ENCODE peak calls at places on chromosomes 5 and 9, in four cellular contexts. Q is astrocyte; L is A549; E is CD8-positive, alpha-beta T cell. R is an unnamed sample.
A peak's percentile ranks its signal among the peaks of the same experiment; 100 is the strongest.

GRCh38 chr5:113274836-113275414 is 159.9 kb downstream of the TSSK1B start:
- DNase-seq in Q (no peak), L (no peak), E (no peak), R (no peak)

GRCh38 chr9:126724226-126724625 is 80.6 kb upstream of the ZBTB43 start:
- DNase-seq in Q (no peak), L (no peak), E (no peak), R (no peak)

GRCh38 chr5:173472784-173473278 is 143.6 kb downstream of the BOD1 start:
- DNase-seq in Q (peak; percentile 49), L (no peak), E (no peak), R (no peak)

GRCh38 chr5:180599981-180600553 is 8.8 kb upstream of the SCGB3A1 start:
- DNase-seq in Q (no peak), L (no peak), E (no peak), R (no peak)

GRCh38 chr9:33311953-33312352 is 21.6 kb downstream of the NFX1 start:
- DNase-seq in Q (peak; percentile 12), L (no peak), E (no peak), R (peak; percentile 15)

GRCh38 chr5:74640450-74641013 is at the start of gene ENC1:
- DNase-seq in Q (peak; percentile 87), L (peak; percentile 48), E (peak; percentile 65), R (peak; percentile 86)

GRCh38 chr9:136024696-136025316 is 63.6 kb upstream of the UBAC1 start:
- DNase-seq in Q (no peak), L (no peak), E (no peak), R (no peak)

GRCh38 chr5:132434391-132434790 is 56.2 kb downstream of the IRF1 start:
- DNase-seq in Q (no peak), L (no peak), E (no peak), R (no peak)

GRCh38 chr5:127586371-127586770 is 62.5 kb upstream of the CTXN3 start:
- DNase-seq in Q (peak; percentile 14), L (no peak), E (no peak), R (peak; percentile 27)

GRCh38 chr9:110189001-110189400 is 19.0 kb downstream of the C9orf152 start:
- DNase-seq in Q (no peak), L (no peak), E (no peak), R (no peak)

GRCh38 chr9:135895202-135895848 is 12.0 kb downstream of the CAMSAP1 start:
- DNase-seq in Q (no peak), L (no peak), E (no peak), R (no peak)

GRCh38 chr9:6230037-6230778 is 14.6 kb downstream of the IL33 start:
- DNase-seq in Q (no peak), L (no peak), E (no peak), R (peak; percentile 35)

GRCh38 chr5:148336704-148337435 is 1.5 kb downstream of the SPINK9 start:
- DNase-seq in Q (no peak), L (no peak), E (no peak), R (no peak)

GRCh38 chr5:143033535-143034260 is 263.5 kb downstream of the ARHGAP26 start:
- DNase-seq in Q (peak; percentile 99), L (peak; percentile 21), E (no peak), R (peak; percentile 58)

GRCh38 chr5:180636403-180637075 is 12.9 kb downstream of the FLT4 start:
- DNase-seq in Q (peak; percentile 65), L (no peak), E (no peak), R (peak; percentile 38)

GRCh38 chr5:156411131-156411727 is 84.3 kb downstream of the SGCD start:
- DNase-seq in Q (peak; percentile 52), L (peak; percentile 24), E (no peak), R (no peak)

GRCh38 chr9:128116104-128117083 is 11.1 kb downstream of the PTGES2 start:
- DNase-seq in Q (no peak), L (no peak), E (no peak), R (no peak)

GRCh38 chr5:16952968-16953671 is 17.0 kb upstream of the MYO10 start:
- DNase-seq in Q (no peak), L (no peak), E (no peak), R (no peak)

GRCh38 chr9:136196465-136197371 is 8.2 kb downstream of the LHX3 start:
- DNase-seq in Q (no peak), L (no peak), E (no peak), R (no peak)

GRCh38 chr9:132498811-132499210 is 83.6 kb upstream of the BARHL1 start:
- DNase-seq in Q (no peak), L (no peak), E (no peak), R (no peak)

GRCh38 chr5:177071671-177072385 is 14.9 kb upstream of the FGFR4 start:
- DNase-seq in Q (peak; percentile 52), L (peak; percentile 79), E (peak; percentile 73), R (peak; percentile 91)

DNA sequence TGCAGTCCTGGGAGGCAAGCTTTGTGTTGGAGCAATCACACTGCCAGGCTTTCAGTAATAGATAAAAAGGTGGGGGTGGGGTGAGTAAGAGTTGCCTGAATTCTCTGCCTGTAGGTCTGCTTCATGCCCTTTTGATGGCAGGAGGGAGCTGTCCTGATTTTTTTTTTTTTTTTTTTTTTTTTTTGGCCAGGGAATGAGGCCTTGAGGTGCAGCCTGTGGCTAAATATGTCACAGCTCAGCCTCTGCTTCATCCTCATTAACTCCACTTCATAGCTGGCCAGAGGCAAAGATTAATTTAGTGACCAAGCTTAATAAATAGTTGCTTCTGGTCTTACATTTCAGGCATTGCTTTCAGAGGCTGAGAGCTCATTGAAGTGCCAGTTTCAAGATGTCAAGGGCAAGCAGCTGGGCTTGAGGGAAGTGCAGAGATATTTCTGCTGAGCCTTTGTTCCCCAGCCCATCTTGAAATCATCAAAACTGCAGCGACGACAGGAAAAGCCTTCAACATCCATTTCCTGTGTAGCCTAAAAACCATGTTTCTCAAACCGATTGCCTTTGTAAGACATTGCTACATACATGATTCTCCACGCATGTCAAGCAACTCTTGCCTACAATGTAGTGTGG is 134.7 kb downstream of the MACIR start:
- DNase-seq in Q (peak; percentile 15), L (no peak), E (no peak), R (no peak)
- H3K27ac ChIP-seq in Q (no peak overlapping the region), L (no peak overlapping the region), E (no peak overlapping the region), R (no peak overlapping the region)

GRCh38 chr9:78441396-78441795 is 144.5 kb downstream of the PSAT1 start:
- DNase-seq in Q (no peak), L (no peak), E (no peak), R (no peak)

GRCh38 chr9:78441822-78442431 is 145.0 kb downstream of the PSAT1 start:
- DNase-seq in Q (no peak), L (no peak), E (no peak), R (no peak)

GRCh38 chr9:78438765-78439164 is 141.8 kb downstream of the PSAT1 start:
- DNase-seq in Q (no peak), L (no peak), E (no peak), R (no peak)

GRCh38 chr9:78439192-78439865 is 142.4 kb downstream of the PSAT1 start:
- DNase-seq in Q (peak; percentile 79), L (peak; percentile 69), E (peak; percentile 64), R (peak; percentile 87)

GRCh38 chr9:78439866-78440830 is 143.2 kb downstream of the PSAT1 start:
- DNase-seq in Q (no peak), L (no peak), E (no peak), R (no peak)
- H3K4me3 ChIP-seq in Q (no peak overlapping the region), L (no peak overlapping the region), E (no peak overlapping the region), R (no peak overlapping the region)

GRCh38 chr9:16715404-16715803 is 155.1 kb downstream of the BNC2 start:
- DNase-seq in Q (peak; percentile 85), L (no peak), E (no peak), R (no peak)
- TF ChIP-seq CTCF in Q (no peak), L (no peak), E (no peak), R (no peak)

GRCh38 chr9:35609001-35609819 is 4.1 kb downstream of the TESK1 start:
- DNase-seq in Q (no peak), L (no peak), E (no peak), R (no peak)
- H3K27ac ChIP-seq in Q (no peak overlapping the region), L (no peak overlapping the region), E (no peak overlapping the region), R (no peak overlapping the region)

DNA sequence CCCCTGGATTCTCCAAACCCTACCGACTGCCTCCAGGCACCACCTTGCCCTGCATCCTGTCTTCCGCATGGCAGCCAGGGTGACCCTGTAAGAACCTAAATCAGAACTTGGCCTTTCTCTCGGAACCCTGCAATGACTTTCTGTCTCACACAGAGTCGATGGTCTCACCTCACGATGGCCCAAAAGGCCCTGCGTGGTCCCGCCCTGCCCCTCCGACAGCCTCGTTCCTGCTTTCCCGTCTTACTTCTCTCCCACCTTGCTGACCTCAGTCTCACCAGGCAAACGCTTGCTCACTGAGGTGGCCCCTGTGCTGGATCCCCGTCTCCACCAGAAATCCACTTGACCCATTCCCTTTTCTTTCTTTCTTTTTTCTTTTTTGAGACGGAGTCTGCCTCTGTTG is 142.7 kb upstream of the PHYKPL start:
- DNase-seq in Q (no peak), L (no peak), E (no peak), R (no peak)
- H3K4me3 ChIP-seq in Q (no peak overlapping the region), L (no peak overlapping the region), E (no peak overlapping the region), R (no peak overlapping the region)

DNA sequence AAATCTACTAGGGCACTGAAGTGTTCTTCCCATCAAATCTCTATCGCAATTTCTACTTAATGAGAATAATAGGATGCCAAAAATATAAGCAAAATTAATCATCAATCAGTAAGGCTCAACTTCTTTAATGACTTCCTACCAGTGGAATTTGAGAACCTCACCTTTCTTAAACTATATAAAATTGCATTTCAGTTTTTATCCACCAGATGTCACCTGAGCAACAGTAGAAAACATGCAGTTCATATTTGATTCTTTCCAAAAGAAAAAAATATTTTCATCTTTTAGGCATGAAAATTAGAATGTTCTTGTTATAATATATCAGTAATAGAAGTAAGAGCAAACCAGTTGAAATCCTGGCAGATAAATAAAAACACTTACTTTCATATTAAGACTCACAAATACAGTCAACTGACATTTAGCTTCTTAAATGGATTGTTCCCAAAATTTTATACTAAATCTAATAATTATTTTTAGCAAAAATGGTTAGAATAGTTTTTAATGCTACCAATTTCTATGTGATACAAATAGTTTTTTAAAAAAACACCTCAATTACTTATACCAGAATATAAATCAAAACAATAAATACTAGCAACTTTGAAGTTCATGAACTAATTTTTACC is 13.4 kb upstream of the CCDC112 start:
- DNase-seq in Q (peak; percentile 41), L (no peak), E (no peak), R (no peak)
- TF ChIP-seq CTCF in Q (peak; percentile 54), L (peak; percentile 78), E (peak; percentile 81), R (peak; percentile 32)